ENCODE peak calls at places on chromosomes 4 and X, in five cellular contexts. One of them, this sample, is unnamed.

GRCh38 chr4:153222790-153223417 is 18.7 kb downstream of the TRIM2 start:
- DNase-seq in transverse colon: peak; percentile 62
- DNase-seq in NCI-H2029: no peak
- DNase-seq in tibial nerve: peak; percentile 21
- DNase-seq in PC-3: peak; percentile 28
- DNase-seq in this sample: peak; percentile 39

GRCh38 chr4:143140696-143141095 is 44.0 kb upstream of the USP38 start:
- DNase-seq in transverse colon: no peak
- DNase-seq in NCI-H2029: no peak
- DNase-seq in tibial nerve: no peak
- DNase-seq in PC-3: no peak
- DNase-seq in this sample: no peak

GRCh38 chr4:73257995-73258667 is 467 bp downstream of the ANKRD17 start:
- DNase-seq in transverse colon: no peak
- DNase-seq in NCI-H2029: peak; percentile 23
- DNase-seq in tibial nerve: peak; percentile 18
- DNase-seq in PC-3: peak; percentile 35
- DNase-seq in this sample: peak; percentile 33

GRCh38 chr4:34720563-34720962 is 1523.8 kb downstream of the ARAP2 start:
- DNase-seq in transverse colon: no peak
- DNase-seq in NCI-H2029: no peak
- DNase-seq in tibial nerve: no peak
- DNase-seq in PC-3: peak; percentile 55
- DNase-seq in this sample: peak; percentile 56

GRCh38 chr4:120835342-120835741 is 87.2 kb downstream of the PRDM5 start:
- DNase-seq in transverse colon: no peak
- DNase-seq in NCI-H2029: no peak
- DNase-seq in tibial nerve: no peak
- DNase-seq in PC-3: no peak
- DNase-seq in this sample: no peak

GRCh38 chr4:70505152-70505748 is 13.1 kb upstream of the AMTN start:
- DNase-seq in transverse colon: peak; percentile 55
- DNase-seq in NCI-H2029: peak; percentile 23
- DNase-seq in tibial nerve: peak; percentile 20
- DNase-seq in PC-3: peak; percentile 81
- DNase-seq in this sample: peak; percentile 62

GRCh38 chrX:69137371-69137881 is 27.8 kb downstream of the PJA1 start:
- DNase-seq in transverse colon: no peak
- DNase-seq in NCI-H2029: no peak
- DNase-seq in tibial nerve: no peak
- DNase-seq in PC-3: no peak
- DNase-seq in this sample: no peak

GRCh38 chr4:141580523-141580922 is 55.9 kb upstream of the IL15 start:
- DNase-seq in transverse colon: no peak
- DNase-seq in NCI-H2029: no peak
- DNase-seq in tibial nerve: no peak
- DNase-seq in PC-3: no peak
- DNase-seq in this sample: no peak

GRCh38 chr4:3851211-3851610 is 85.0 kb downstream of the ADRA2C start:
- DNase-seq in transverse colon: no peak
- DNase-seq in NCI-H2029: no peak
- DNase-seq in tibial nerve: no peak
- DNase-seq in PC-3: no peak
- DNase-seq in this sample: peak; percentile 2

GRCh38 chr4:177901786-177902185 is 459.5 kb upstream of the AGA start:
- DNase-seq in transverse colon: no peak
- DNase-seq in NCI-H2029: no peak
- DNase-seq in tibial nerve: no peak
- DNase-seq in PC-3: no peak
- DNase-seq in this sample: no peak

GRCh38 chrX:78652971-78653822 is 5.9 kb downstream of the RTL3 start:
- DNase-seq in transverse colon: no peak
- DNase-seq in NCI-H2029: no peak
- DNase-seq in tibial nerve: no peak
- DNase-seq in PC-3: peak; percentile 88
- DNase-seq in this sample: peak; percentile 60

GRCh38 chr4:159526172-159526571 is 423.3 kb downstream of the RAPGEF2 start:
- DNase-seq in transverse colon: no peak
- DNase-seq in NCI-H2029: no peak
- DNase-seq in tibial nerve: no peak
- DNase-seq in PC-3: no peak
- DNase-seq in this sample: peak; percentile 13

GRCh38 chr4:23613782-23614181 is 276.1 kb downstream of the PPARGC1A start:
- DNase-seq in transverse colon: no peak
- DNase-seq in NCI-H2029: no peak
- DNase-seq in tibial nerve: no peak
- DNase-seq in PC-3: no peak
- DNase-seq in this sample: no peak

GRCh38 chr4:39312821-39313220 is 53.3 kb downstream of the RFC1 start:
- DNase-seq in transverse colon: no peak
- DNase-seq in NCI-H2029: no peak
- DNase-seq in tibial nerve: no peak
- DNase-seq in PC-3: no peak
- DNase-seq in this sample: no peak

GRCh38 chr4:39255266-39255665 is 72.9 kb downstream of the WDR19 start:
- DNase-seq in transverse colon: no peak
- DNase-seq in NCI-H2029: no peak
- DNase-seq in tibial nerve: no peak
- DNase-seq in PC-3: peak; percentile 68
- DNase-seq in this sample: peak; percentile 68

GRCh38 chr4:14924945-14925344 is 77.3 kb upstream of the CPEB2 start:
- DNase-seq in transverse colon: no peak
- DNase-seq in NCI-H2029: no peak
- DNase-seq in tibial nerve: no peak
- DNase-seq in PC-3: peak; percentile 60
- DNase-seq in this sample: peak; percentile 52

This sample was measured in epithelial cell of esophagus.